ENCODE peak calls at places on chromosomes 13 and 19, in five cellular contexts. J is NCI-H2029; D is NCI-H510A; C is NCI-H187; M is CD4-positive, CD25-positive, alpha-beta regulatory T cell. N is an unnamed sample.

GRCh38 chr13:51794959-51795358 is 9.0 kb downstream of the DHRS12 start:
- DNase-seq in J (no peak), D (peak; percentile 36), C (no peak), M (no peak), N (no peak)

GRCh38 chr19:45506246-45506990 is 861 bp upstream of the VASP start:
- DNase-seq in J (peak; percentile 89), D (peak; percentile 93), C (peak; percentile 78), M (peak; percentile 98), N (peak; percentile 69)

GRCh38 chr19:5627395-5627904 is 4.6 kb downstream of the SAFB start:
- DNase-seq in J (no peak), D (no peak), C (no peak), M (no peak), N (peak; percentile 23)

GRCh38 chr19:33434090-33434885 is 60.8 kb downstream of the CEBPG start:
- DNase-seq in J (no peak), D (no peak), C (no peak), M (no peak), N (no peak)

GRCh38 chr13:46182491-46182877 is 507 bp upstream of the LCP1 start:
- DNase-seq in J (no peak), D (no peak), C (no peak), M (no peak), N (no peak)

GRCh38 chr13:36858285-36858684 is 39.3 kb downstream of the RFXAP start:
- DNase-seq in J (no peak), D (no peak), C (no peak), M (no peak), N (peak; percentile 10)

GRCh38 chr13:49353908-49354307 is 90.0 kb downstream of the CAB39L start:
- DNase-seq in J (no peak), D (no peak), C (no peak), M (no peak), N (no peak)

GRCh38 chr13:78460176-78460575 is 143.2 kb downstream of the POU4F1 start:
- DNase-seq in J (no peak), D (no peak), C (no peak), M (no peak), N (no peak)

GRCh38 chr19:19428746-19429145 is 23.3 kb downstream of the GATAD2A start:
- DNase-seq in J (no peak), D (no peak), C (no peak), M (no peak), N (no peak)

GRCh38 chr13:62747152-62747551 is 1331.5 kb upstream of the PCDH20 start:
- DNase-seq in J (no peak), D (no peak), C (no peak), M (no peak), N (no peak)

GRCh38 chr13:102642475-102642874 is 45.7 kb downstream of the TPP2 start:
- DNase-seq in J (no peak), D (no peak), C (no peak), M (no peak), N (peak; percentile 70)

GRCh38 chr19:10290876-10291553 is 1.3 kb downstream of the ICAM5 start:
- DNase-seq in J (no peak), D (no peak), C (no peak), M (peak; percentile 40), N (no peak)

GRCh38 chr19:1888385-1888784 is 3.1 kb upstream of the ABHD17A start:
- DNase-seq in J (no peak), D (no peak), C (no peak), M (no peak), N (no peak)